ENCODE peak calls at places on chromosome 10, in four cellular contexts. J is left colon, Q is AG09319, T is fibroblast of the conjunctiva. G is an unnamed sample.

GRCh38 chr10:71427246-71427645 is 30.5 kb downstream of the CDH23 start:
- DNase-seq in Q (no peak), T (no peak), J (no peak), G (no peak)

GRCh38 chr10:117132751-117133231 is 5.3 kb downstream of the VAX1 start:
- DNase-seq in T (no peak), Q (no peak), J (no peak), G (no peak)

GRCh38 chr10:121899727-121900126 is 28.1 kb downstream of the ATE1 start:
- DNase-seq in J (no peak), T (no peak), Q (no peak), G (no peak)

GRCh38 chr10:100767428-100767779 is 22.0 kb downstream of the PAX2 start:
- DNase-seq in T (no peak), Q (no peak), J (no peak), G (no peak)

GRCh38 chr10:107103174-107104025 is 61.1 kb downstream of the SORCS1 start:
- DNase-seq in Q (no peak), J (peak; percentile 30), T (no peak), G (no peak)

GRCh38 chr10:96699613-96700012 is 20.7 kb downstream of the PIK3AP1 start:
- DNase-seq in Q (no peak), J (no peak), T (no peak), G (no peak)

GRCh38 chr10:70109064-70109729 is 23.4 kb downstream of the AIFM2 start:
- DNase-seq in Q (no peak), T (no peak), J (no peak), G (no peak)

GRCh38 chr10:69864321-69864720 is 62.6 kb downstream of the COL13A1 start:
- DNase-seq in T (peak; percentile 59), Q (no peak), J (no peak), G (peak; percentile 75)

GRCh38 chr10:59997807-59998525 is 91.6 kb upstream of the CCDC6 start:
- DNase-seq in J (no peak), Q (no peak), T (no peak), G (no peak)

GRCh38 chr10:44988957-44989620 is 10.5 kb upstream of the DEPP1 start:
- DNase-seq in Q (no peak), J (no peak), T (no peak), G (no peak)

G was measured in GM04504.